ENCODE peak calls at places on chromosomes 16 and 17, in eight cellular contexts. One of them, this sample, is unnamed.

GRCh38 chr16:48619547-48619946 is 9.6 kb upstream of the N4BP1 start:
- DNase-seq in CD8-positive, alpha-beta T cell: no peak
- DNase-seq in IMR-90: no peak
- DNase-seq in uterus: no peak
- DNase-seq in Peyer's patch: no peak
- DNase-seq in GM23338: no peak
- DNase-seq in GM23248: no peak
- DNase-seq in upper lobe of left lung: peak
- DNase-seq in this sample: no peak

GRCh38 chr17:3004150-3004801 is 59.1 kb downstream of the OR1D5 start:
- DNase-seq in GM23248: peak
- DNase-seq in CD8-positive, alpha-beta T cell: peak
- DNase-seq in IMR-90: peak
- DNase-seq in GM23338: no peak
- DNase-seq in Peyer's patch: peak
- DNase-seq in uterus: peak
- DNase-seq in upper lobe of left lung: peak
- DNase-seq in this sample: peak

GRCh38 chr17:28471127-28471453 is 2.4 kb upstream of the SLC13A2 start:
- DNase-seq in IMR-90: no peak
- DNase-seq in Peyer's patch: no peak
- DNase-seq in uterus: no peak
- DNase-seq in upper lobe of left lung: no peak
- DNase-seq in CD8-positive, alpha-beta T cell: no peak
- DNase-seq in GM23248: peak
- DNase-seq in GM23338: no peak
- DNase-seq in this sample: no peak

GRCh38 chr17:81528651-81529436 is 667 bp downstream of the FSCN2 start:
- DNase-seq in IMR-90: no peak
- DNase-seq in GM23248: no peak
- DNase-seq in GM23338: no peak
- DNase-seq in Peyer's patch: no peak
- DNase-seq in CD8-positive, alpha-beta T cell: peak
- DNase-seq in upper lobe of left lung: no peak
- DNase-seq in uterus: no peak
- DNase-seq in this sample: no peak

GRCh38 chr17:77528516-77529327 is 388.0 kb downstream of the SEC14L1 start:
- DNase-seq in IMR-90: no peak
- DNase-seq in GM23338: peak
- DNase-seq in GM23248: no peak
- DNase-seq in upper lobe of left lung: no peak
- DNase-seq in Peyer's patch: no peak
- DNase-seq in uterus: no peak
- DNase-seq in CD8-positive, alpha-beta T cell: peak
- DNase-seq in this sample: peak

GRCh38 chr17:77345260-77345910 is 204.6 kb downstream of the SEC14L1 start:
- DNase-seq in CD8-positive, alpha-beta T cell: no peak
- DNase-seq in uterus: peak
- DNase-seq in Peyer's patch: peak
- DNase-seq in GM23248: peak
- DNase-seq in IMR-90: no peak
- DNase-seq in upper lobe of left lung: peak
- DNase-seq in GM23338: no peak
- DNase-seq in this sample: no peak

GRCh38 chr16:67865318-67865717 is 7.5 kb upstream of the EDC4 start:
- DNase-seq in Peyer's patch: no peak
- DNase-seq in GM23338: peak
- DNase-seq in upper lobe of left lung: peak
- DNase-seq in IMR-90: peak
- DNase-seq in GM23248: peak
- DNase-seq in uterus: no peak
- DNase-seq in CD8-positive, alpha-beta T cell: no peak
- DNase-seq in this sample: no peak

GRCh38 chr17:44074231-44074910 is 3.8 kb downstream of the G6PC3 start:
- DNase-seq in CD8-positive, alpha-beta T cell: no peak
- DNase-seq in Peyer's patch: no peak
- DNase-seq in upper lobe of left lung: no peak
- DNase-seq in IMR-90: peak
- DNase-seq in GM23338: no peak
- DNase-seq in GM23248: peak
- DNase-seq in uterus: no peak
- DNase-seq in this sample: no peak

GRCh38 chr17:56752263-56752662 is 81.5 kb downstream of the C17orf67 start:
- DNase-seq in upper lobe of left lung: no peak
- DNase-seq in uterus: no peak
- DNase-seq in GM23338: no peak
- DNase-seq in CD8-positive, alpha-beta T cell: no peak
- DNase-seq in IMR-90: peak
- DNase-seq in GM23248: peak
- DNase-seq in Peyer's patch: no peak
- DNase-seq in this sample: no peak

GRCh38 chr17:75604034-75604695 is 16.6 kb downstream of the MYO15B start:
- DNase-seq in Peyer's patch: no peak
- DNase-seq in GM23338: no peak
- DNase-seq in upper lobe of left lung: no peak
- DNase-seq in uterus: no peak
- DNase-seq in IMR-90: no peak
- DNase-seq in CD8-positive, alpha-beta T cell: peak
- DNase-seq in GM23248: peak
- DNase-seq in this sample: no peak

GRCh38 chr16:88785106-88785924 is at the start of gene PIEZO1:
- DNase-seq in GM23248: peak
- DNase-seq in upper lobe of left lung: peak
- DNase-seq in uterus: peak
- DNase-seq in Peyer's patch: peak
- DNase-seq in CD8-positive, alpha-beta T cell: peak
- DNase-seq in IMR-90: peak
- DNase-seq in GM23338: peak
- DNase-seq in this sample: peak

GRCh38 chr17:43736389-43736788 is 22.2 kb downstream of the SOST start:
- DNase-seq in CD8-positive, alpha-beta T cell: no peak
- DNase-seq in Peyer's patch: no peak
- DNase-seq in IMR-90: no peak
- DNase-seq in GM23248: peak
- DNase-seq in upper lobe of left lung: no peak
- DNase-seq in uterus: no peak
- DNase-seq in GM23338: no peak
- DNase-seq in this sample: no peak

GRCh38 chr17:81406117-81406953 is 11.1 kb downstream of the BAHCC1 start:
- DNase-seq in GM23338: no peak
- DNase-seq in upper lobe of left lung: no peak
- DNase-seq in GM23248: no peak
- DNase-seq in IMR-90: no peak
- DNase-seq in uterus: peak
- DNase-seq in CD8-positive, alpha-beta T cell: no peak
- DNase-seq in Peyer's patch: no peak
- DNase-seq in this sample: no peak

GRCh38 chr17:69468211-69468610 is 53.7 kb downstream of the MAP2K6 start:
- DNase-seq in IMR-90: no peak
- DNase-seq in GM23338: no peak
- DNase-seq in CD8-positive, alpha-beta T cell: no peak
- DNase-seq in GM23248: no peak
- DNase-seq in upper lobe of left lung: no peak
- DNase-seq in Peyer's patch: no peak
- DNase-seq in uterus: no peak
- DNase-seq in this sample: no peak

GRCh38 chr16:24635900-24636610 is 93.4 kb upstream of the TNRC6A start:
- DNase-seq in IMR-90: peak
- DNase-seq in uterus: peak
- DNase-seq in upper lobe of left lung: peak
- DNase-seq in GM23338: no peak
- DNase-seq in CD8-positive, alpha-beta T cell: no peak
- DNase-seq in Peyer's patch: peak
- DNase-seq in GM23248: peak
- DNase-seq in this sample: peak

GRCh38 chr17:4949321-4950074 is 1.2 kb upstream of the PFN1 start:
- DNase-seq in uterus: peak
- DNase-seq in GM23248: peak
- DNase-seq in IMR-90: peak
- DNase-seq in Peyer's patch: peak
- DNase-seq in upper lobe of left lung: peak
- DNase-seq in GM23338: peak
- DNase-seq in CD8-positive, alpha-beta T cell: peak
- DNase-seq in this sample: peak

GRCh38 chr17:64343071-64343774 is 47.4 kb downstream of the PECAM1 start:
- DNase-seq in GM23338: no peak
- DNase-seq in Peyer's patch: no peak
- DNase-seq in GM23248: no peak
- DNase-seq in upper lobe of left lung: no peak
- DNase-seq in CD8-positive, alpha-beta T cell: no peak
- DNase-seq in IMR-90: no peak
- DNase-seq in uterus: no peak
- DNase-seq in this sample: no peak

GRCh38 chr16:58345574-58346354 is 46.5 kb upstream of the GINS3 start:
- DNase-seq in upper lobe of left lung: no peak
- DNase-seq in GM23248: peak
- DNase-seq in uterus: no peak
- DNase-seq in CD8-positive, alpha-beta T cell: no peak
- DNase-seq in Peyer's patch: no peak
- DNase-seq in IMR-90: no peak
- DNase-seq in GM23338: no peak
- DNase-seq in this sample: no peak

DNA sequence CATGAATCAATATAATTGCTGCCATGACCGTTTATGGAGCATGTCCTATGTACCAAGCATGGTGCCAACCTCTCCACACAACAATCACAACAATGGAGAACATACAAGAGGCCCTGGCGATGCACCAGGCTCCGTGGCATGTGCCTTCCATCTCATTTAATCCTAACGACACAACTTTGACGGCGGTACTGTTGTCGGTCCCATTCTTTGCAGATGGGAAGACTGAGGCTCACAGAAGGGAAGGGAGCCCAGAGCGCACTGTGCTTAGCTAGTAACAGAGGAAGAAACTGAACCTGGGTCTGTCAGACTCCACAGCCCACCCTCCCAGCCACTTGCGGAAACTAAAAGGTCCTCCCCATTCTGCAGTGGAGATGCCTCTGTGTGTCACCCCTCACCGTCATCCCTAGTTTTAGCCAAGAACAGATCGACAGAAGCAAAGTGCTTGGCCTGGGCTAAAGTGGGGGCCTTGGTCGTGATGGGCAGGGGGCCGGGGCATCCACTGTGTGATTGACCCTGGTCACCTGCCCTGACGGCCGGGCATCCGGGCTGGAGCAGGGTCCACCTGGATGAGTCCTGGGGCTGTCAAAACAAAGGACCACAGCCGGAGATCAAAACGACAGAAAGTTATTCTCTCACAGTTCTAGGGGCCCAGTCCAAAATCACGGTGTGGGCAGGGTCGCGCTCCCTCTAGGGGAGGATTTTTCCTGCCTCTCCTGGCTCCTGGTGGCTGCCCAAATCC is 183.9 kb downstream of the C16orf95 start:
- DNase-seq in GM23338: no peak
- DNase-seq in uterus: no peak
- DNase-seq in IMR-90: no peak
- DNase-seq in Peyer's patch: no peak
- DNase-seq in CD8-positive, alpha-beta T cell: no peak
- DNase-seq in GM23248: no peak
- DNase-seq in upper lobe of left lung: no peak
- DNase-seq in this sample: no peak
- H3K27ac ChIP-seq in GM23338: no peak
- H3K27ac ChIP-seq in uterus: no peak
- H3K27ac ChIP-seq in IMR-90: no peak
- H3K27ac ChIP-seq in Peyer's patch: no peak
- H3K27ac ChIP-seq in CD8-positive, alpha-beta T cell: no peak
- H3K27ac ChIP-seq in GM23248: no peak
- H3K27ac ChIP-seq in upper lobe of left lung: no peak
- H3K27ac ChIP-seq in this sample: peak

DNA sequence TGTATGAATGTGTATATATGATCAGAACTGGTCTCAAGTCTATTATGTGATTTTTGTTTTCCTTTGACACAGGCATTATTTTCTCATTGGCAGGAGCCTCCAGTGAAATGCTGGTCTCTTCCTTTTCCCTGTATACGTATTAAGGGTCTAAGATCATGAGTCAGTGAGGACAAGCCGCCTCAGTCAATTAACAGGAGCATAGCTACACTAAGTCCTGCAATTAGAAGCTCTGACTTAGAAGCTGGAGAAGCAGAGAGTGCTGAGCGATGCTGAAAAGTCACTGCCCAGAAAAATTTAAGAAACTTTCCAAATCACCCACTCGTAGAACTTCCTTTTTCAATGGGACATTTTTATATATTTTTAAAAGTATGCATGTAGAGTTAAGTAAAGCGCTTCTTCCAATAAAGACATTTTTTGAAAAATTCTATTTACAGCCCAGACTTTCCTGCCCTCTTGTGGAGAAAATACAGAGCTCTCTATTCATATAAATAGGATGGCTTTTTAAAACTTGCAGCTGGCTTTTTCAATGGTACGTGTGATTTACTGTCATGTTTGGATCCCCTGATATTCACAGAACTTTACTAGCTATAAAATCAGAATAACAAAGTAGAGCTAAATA is 70.1 kb upstream of the PSMD7 start:
- DNase-seq in GM23248: peak
- DNase-seq in upper lobe of left lung: no peak
- DNase-seq in IMR-90: peak
- DNase-seq in Peyer's patch: no peak
- DNase-seq in CD8-positive, alpha-beta T cell: no peak
- DNase-seq in uterus: no peak
- DNase-seq in GM23338: peak
- DNase-seq in this sample: no peak
- H3K4me3 ChIP-seq in GM23248: no peak
- H3K4me3 ChIP-seq in upper lobe of left lung: no peak
- H3K4me3 ChIP-seq in IMR-90: no peak
- H3K4me3 ChIP-seq in Peyer's patch: no peak
- H3K4me3 ChIP-seq in CD8-positive, alpha-beta T cell: no peak
- H3K4me3 ChIP-seq in uterus: no peak
- H3K4me3 ChIP-seq in GM23338: no peak
- H3K4me3 ChIP-seq in this sample: no peak

GRCh38 chr16:83911290-83911689 is 12.4 kb downstream of the MLYCD start:
- DNase-seq in uterus: no peak
- DNase-seq in upper lobe of left lung: no peak
- DNase-seq in IMR-90: no peak
- DNase-seq in Peyer's patch: no peak
- DNase-seq in CD8-positive, alpha-beta T cell: no peak
- DNase-seq in GM23248: no peak
- DNase-seq in GM23338: no peak
- DNase-seq in this sample: no peak
- H3K27ac ChIP-seq in uterus: no peak
- H3K27ac ChIP-seq in upper lobe of left lung: no peak
- H3K27ac ChIP-seq in IMR-90: no peak
- H3K27ac ChIP-seq in Peyer's patch: no peak
- H3K27ac ChIP-seq in CD8-positive, alpha-beta T cell: no peak
- H3K27ac ChIP-seq in GM23248: no peak
- H3K27ac ChIP-seq in GM23338: no peak
- H3K27ac ChIP-seq in this sample: no peak

DNA sequence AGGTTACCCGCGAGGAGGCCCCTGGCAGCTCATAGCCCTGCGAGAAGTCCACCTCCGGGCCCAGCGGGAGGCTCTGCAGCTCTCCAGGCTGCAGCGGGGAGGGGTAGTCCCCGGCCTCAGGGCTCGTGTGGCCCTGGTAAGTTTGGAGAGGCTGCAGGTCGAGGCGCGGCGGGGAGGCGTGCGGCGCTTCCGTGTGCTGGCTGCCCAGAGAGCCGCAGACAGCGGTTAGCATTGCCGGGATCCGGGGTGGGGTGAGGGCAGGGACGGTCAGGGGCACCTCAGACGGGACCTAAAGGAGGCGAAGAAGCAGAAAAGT is 2.8 kb downstream of the SP6 start:
- DNase-seq in GM23338: no peak
- DNase-seq in GM23248: no peak
- DNase-seq in Peyer's patch: no peak
- DNase-seq in CD8-positive, alpha-beta T cell: no peak
- DNase-seq in IMR-90: no peak
- DNase-seq in uterus: no peak
- DNase-seq in upper lobe of left lung: no peak
- DNase-seq in this sample: no peak
- H3K4me3 ChIP-seq in GM23338: peak
- H3K4me3 ChIP-seq in GM23248: no peak
- H3K4me3 ChIP-seq in Peyer's patch: no peak
- H3K4me3 ChIP-seq in CD8-positive, alpha-beta T cell: no peak
- H3K4me3 ChIP-seq in IMR-90: no peak
- H3K4me3 ChIP-seq in uterus: no peak
- H3K4me3 ChIP-seq in upper lobe of left lung: no peak
- H3K4me3 ChIP-seq in this sample: no peak

This sample was measured in dorsolateral prefrontal cortex.